ENCODE peak calls at places on chromosomes 13 and 19, in eight cellular contexts. Z, D, J, H, N, U, M and G are unnamed samples.

GRCh38 chr19:6073858-6074708 is 36.2 kb downstream of the RFX2 start:
- DNase-seq in Z (no peak), D (no peak), J (no peak), H (no peak), N (no peak), U (no peak), M (no peak), G (no peak)

GRCh38 chr13:110275931-110276552 is 30.9 kb downstream of the COL4A1 start:
- DNase-seq in Z (no peak), D (no peak), J (no peak), H (no peak), N (no peak), U (no peak), M (no peak), G (no peak)

GRCh38 chr13:44577236-44578063 is 1.3 kb upstream of the TSC22D1 start:
- DNase-seq in Z (peak), D (peak), J (peak), H (peak), N (peak), U (peak), M (peak), G (peak)

GRCh38 chr13:45411226-45411625 is 6.9 kb downstream of the SLC25A30 start:
- DNase-seq in Z (no peak), D (no peak), J (no peak), H (no peak), N (no peak), U (no peak), M (no peak), G (no peak)

GRCh38 chr13:30307194-30307965 is at the start of gene KATNAL1:
- DNase-seq in Z (peak), D (peak), J (peak), H (peak), N (peak), U (peak), M (peak), G (no peak)

GRCh38 chr13:53250272-53250875 is 221.8 kb downstream of the OLFM4 start:
- DNase-seq in Z (peak), D (no peak), J (peak), H (peak), N (no peak), U (peak), M (peak), G (peak)

GRCh38 chr13:51587372-51587771 is 3.1 kb downstream of the WDFY2 start:
- DNase-seq in Z (no peak), D (no peak), J (no peak), H (no peak), N (no peak), U (no peak), M (peak), G (no peak)

GRCh38 chr13:42996584-42996983 is 4.5 kb upstream of the EPSTI1 start:
- DNase-seq in Z (peak), D (no peak), J (peak), H (no peak), N (no peak), U (no peak), M (peak), G (no peak)

GRCh38 chr19:35165200-35166058 is 10.9 kb downstream of the FXYD5 start:
- DNase-seq in Z (no peak), D (no peak), J (no peak), H (no peak), N (no peak), U (no peak), M (no peak), G (no peak)

GRCh38 chr13:112894673-112895481 is 74.1 kb upstream of the MCF2L start:
- DNase-seq in Z (no peak), D (peak), J (no peak), H (no peak), N (peak), U (peak), M (peak), G (no peak)

GRCh38 chr13:32098275-32098674 is 66.7 kb downstream of the FRY start:
- DNase-seq in Z (no peak), D (no peak), J (no peak), H (no peak), N (no peak), U (no peak), M (peak), G (no peak)

GRCh38 chr19:49533551-49534488 is 6.0 kb downstream of the RCN3 start:
- DNase-seq in Z (peak), D (peak), J (peak), H (peak), N (peak), U (peak), M (no peak), G (peak)

GRCh38 chr13:42808572-42808971 is 27.2 kb downstream of the FAM216B start:
- DNase-seq in Z (peak), D (no peak), J (no peak), H (no peak), N (no peak), U (no peak), M (no peak), G (no peak)

GRCh38 chr13:102555914-102556553 is 40.8 kb upstream of the TPP2 start:
- DNase-seq in Z (peak), D (no peak), J (peak), H (peak), N (no peak), U (peak), M (peak), G (no peak)
- TF ChIP-seq USF2 in Z (no peak), D (no peak), J (no peak), H (no peak), N (no peak), U (no peak), M (no peak), G (no peak)

GRCh38 chr19:56838680-56838929 is 1.9 kb downstream of the PEG3 start:
- DNase-seq in Z (no peak), D (no peak), J (no peak), H (no peak), N (no peak), U (no peak), M (no peak), G (no peak)

GRCh38 chr19:56838930-56839664 is 1.4 kb downstream of the PEG3 start:
- DNase-seq in Z (no peak), D (no peak), J (no peak), H (no peak), N (no peak), U (peak), M (peak), G (no peak)

GRCh38 chr19:56840452-56841193 is at the start of the genes PEG3 and ZIM2:
- DNase-seq in Z (no peak), D (no peak), J (no peak), H (no peak), N (no peak), U (peak), M (peak), G (no peak)

GRCh38 chr19:56841194-56841546 is 644 bp upstream of the PEG3 start:
- DNase-seq in Z (no peak), D (no peak), J (no peak), H (no peak), N (no peak), U (no peak), M (peak), G (no peak)

GRCh38 chr19:56839665-56840451 is 668 bp downstream of the PEG3 start:
- DNase-seq in Z (no peak), D (no peak), J (no peak), H (no peak), N (no peak), U (peak), M (peak), G (no peak)
- TF ChIP-seq USF2 in Z (no peak), D (no peak), J (no peak), H (no peak), N (no peak), U (no peak), M (no peak), G (no peak)

DNA sequence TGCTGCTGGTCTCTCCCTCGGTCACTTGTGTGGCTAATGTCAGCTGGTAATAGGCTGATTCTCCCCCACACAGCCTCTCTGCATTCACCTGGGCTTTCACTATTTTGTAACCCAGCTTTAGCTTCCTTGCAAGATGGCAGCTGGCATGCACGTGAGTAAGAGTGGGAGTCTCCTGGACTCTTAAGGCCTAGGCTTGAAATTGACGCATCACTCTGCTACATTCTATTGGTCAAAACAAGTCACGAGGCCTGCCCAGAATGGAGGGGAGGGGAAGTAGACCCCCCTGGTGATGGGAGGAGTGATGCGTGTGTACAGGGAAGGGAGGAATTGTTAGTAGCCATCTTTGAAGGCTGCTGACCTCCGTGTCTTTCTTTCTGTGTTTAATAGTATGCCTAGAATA is 24.9 kb upstream of the PNMA8B start:
- DNase-seq in Z (no peak), D (no peak), J (no peak), H (peak), N (no peak), U (no peak), M (no peak), G (no peak)
- TF ChIP-seq USF2 in Z (no peak), D (peak), J (no peak), H (peak), N (peak), U (no peak), M (no peak), G (no peak)

GRCh38 chr19:38210458-38210987 is 13.5 kb downstream of the DPF1 start:
- DNase-seq in Z (peak), D (peak), J (no peak), H (no peak), N (peak), U (peak), M (no peak), G (no peak)

GRCh38 chr19:38213469-38213868 is 10.6 kb downstream of the DPF1 start:
- DNase-seq in Z (no peak), D (no peak), J (no peak), H (no peak), N (no peak), U (no peak), M (no peak), G (no peak)

GRCh38 chr19:38209671-38210457 is 14.2 kb downstream of the DPF1 start:
- DNase-seq in Z (peak), D (peak), J (no peak), H (no peak), N (peak), U (peak), M (no peak), G (no peak)

GRCh38 chr19:38211206-38211605 is 12.8 kb downstream of the DPF1 start:
- DNase-seq in Z (no peak), D (peak), J (no peak), H (no peak), N (peak), U (peak), M (no peak), G (no peak)

GRCh38 chr19:38211779-38212178 is 12.2 kb downstream of the DPF1 start:
- DNase-seq in Z (no peak), D (peak), J (no peak), H (no peak), N (peak), U (no peak), M (no peak), G (no peak)
- TF ChIP-seq USF2 in Z (no peak), D (no peak), J (no peak), H (no peak), N (no peak), U (no peak), M (no peak), G (no peak)

GRCh38 chr19:37778613-37779138 is 710 bp downstream of the ZNF573 start:
- DNase-seq in Z (peak), D (no peak), J (peak), H (peak), N (no peak), U (peak), M (peak), G (no peak)
- TF ChIP-seq USF2 in Z (no peak), D (no peak), J (no peak), H (no peak), N (no peak), U (no peak), M (no peak), G (no peak)

GRCh38 chr13:57665471-57665870 is 33.9 kb downstream of the PCDH17 start:
- DNase-seq in Z (no peak), D (no peak), J (no peak), H (no peak), N (no peak), U (no peak), M (no peak), G (no peak)

GRCh38 chr13:57672168-57672567 is 40.6 kb downstream of the PCDH17 start:
- DNase-seq in Z (no peak), D (no peak), J (no peak), H (no peak), N (no peak), U (no peak), M (no peak), G (no peak)

GRCh38 chr13:57666131-57666530 is 34.6 kb downstream of the PCDH17 start:
- DNase-seq in Z (no peak), D (no peak), J (no peak), H (no peak), N (no peak), U (no peak), M (no peak), G (no peak)

DNA sequence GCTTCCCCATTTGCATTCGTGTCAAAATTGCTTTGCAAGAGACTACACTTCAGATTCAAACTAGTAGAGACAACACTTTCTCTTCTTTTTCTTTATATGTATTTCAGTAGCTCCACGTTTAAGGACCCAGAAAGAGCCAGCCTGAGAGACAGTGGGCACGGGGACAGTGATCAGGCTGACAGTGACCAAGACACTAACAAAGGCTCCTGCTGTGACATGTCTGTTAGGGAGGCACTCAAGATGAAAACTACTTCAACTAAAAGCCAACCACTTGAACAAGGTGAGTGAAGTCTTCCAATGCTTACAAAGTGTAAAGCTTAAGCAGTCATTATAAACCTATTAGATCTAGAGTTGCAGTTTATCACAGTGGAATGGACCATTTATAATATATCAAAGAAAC is 35.0 kb downstream of the PCDH17 start:
- DNase-seq in Z (no peak), D (no peak), J (no peak), H (no peak), N (no peak), U (no peak), M (no peak), G (no peak)
- TF ChIP-seq USF2 in Z (no peak), D (no peak), J (no peak), H (no peak), N (no peak), U (no peak), M (no peak), G (no peak)

GRCh38 chr13:108220042-108220441 is 1.9 kb downstream of the ABHD13 start:
- DNase-seq in Z (no peak), D (no peak), J (no peak), H (no peak), N (no peak), U (no peak), M (peak), G (no peak)
- TF ChIP-seq USF2 in Z (no peak), D (no peak), J (no peak), H (no peak), N (no peak), U (no peak), M (no peak), G (no peak)

GRCh38 chr13:40539954-40540706 is 126.3 kb downstream of the FOXO1 start:
- DNase-seq in Z (peak), D (no peak), J (peak), H (no peak), N (no peak), U (no peak), M (peak), G (no peak)
- TF ChIP-seq USF2 in Z (no peak), D (no peak), J (no peak), H (no peak), N (no peak), U (no peak), M (no peak), G (no peak)

GRCh38 chr19:13796301-13797057 is 1.2 kb downstream of the ZSWIM4 start:
- DNase-seq in Z (peak), D (peak), J (peak), H (no peak), N (peak), U (peak), M (peak), G (no peak)
- TF ChIP-seq USF2 in Z (no peak), D (no peak), J (no peak), H (no peak), N (no peak), U (no peak), M (no peak), G (no peak)

GRCh38 chr19:8149261-8150094 is at the start of gene FBN3:
- DNase-seq in Z (no peak), D (peak), J (no peak), H (no peak), N (peak), U (peak), M (no peak), G (no peak)
- TF ChIP-seq USF2 in Z (no peak), D (no peak), J (no peak), H (no peak), N (no peak), U (no peak), M (no peak), G (no peak)